ENCODE peak calls at places on chromosomes 16 and 17, in four cellular contexts. V is endothelial cell, Q is right lobe of liver, N is fibroblast of mammary gland. L is an unnamed sample.

GRCh38 chr16:57889960-57890751 is 80.8 kb downstream of the CNGB1 start:
- DNase-seq in V (no peak), Q (no peak), N (peak; percentile 64), L (no peak)

GRCh38 chr16:77234611-77235010 is 35.4 kb downstream of the SYCE1L start:
- DNase-seq in V (no peak), N (no peak), Q (no peak), L (peak; percentile 78)

GRCh38 chr16:78519896-78520295 is 420.4 kb downstream of the WWOX start:
- DNase-seq in V (no peak), Q (no peak), N (no peak), L (no peak)

GRCh38 chr16:81376880-81377279 is 62.1 kb downstream of the GAN start:
- DNase-seq in V (no peak), Q (no peak), N (peak; percentile 15), L (no peak)

GRCh38 chr16:67528222-67528869 is at the start of gene RIPOR1:
- DNase-seq in V (no peak), N (no peak), Q (peak; percentile 82), L (peak; percentile 68)

GRCh38 chr16:77589071-77589755 is 133.1 kb upstream of the NUDT7 start:
- DNase-seq in V (no peak), N (no peak), Q (no peak), L (no peak)

GRCh38 chr16:60553316-60553801 is 1482.9 kb downstream of the CDH8 start:
- DNase-seq in N (no peak), V (no peak), Q (no peak), L (no peak)

GRCh38 chr17:66040402-66040801 is 151.5 kb downstream of the CEP112 start:
- DNase-seq in N (no peak), Q (no peak), V (no peak), L (no peak)

GRCh38 chr16:11292076-11292748 is 11.1 kb upstream of the PRM1 start:
- DNase-seq in Q (no peak), V (no peak), N (no peak), L (no peak)

GRCh38 chr16:87854053-87854906 is 15.0 kb downstream of the SLC7A5 start:
- DNase-seq in V (no peak), N (no peak), Q (peak; percentile 71), L (peak; percentile 76)

GRCh38 chr17:82937411-82938371 is 97.9 kb upstream of the ZNF750 start:
- DNase-seq in V (no peak), N (no peak), Q (peak; percentile 14), L (no peak)

GRCh38 chr17:27049104-27049784 is 244.7 kb upstream of the WSB1 start:
- DNase-seq in V (no peak), Q (no peak), N (no peak), L (no peak)

GRCh38 chr17:66138120-66138519 is 53.8 kb downstream of the CEP112 start:
- DNase-seq in V (peak; percentile 3), Q (no peak), N (no peak), L (no peak)

GRCh38 chr16:78686601-78687000 is 587.1 kb downstream of the WWOX start:
- DNase-seq in Q (no peak), V (no peak), N (no peak), L (no peak)

GRCh38 chr16:69893086-69893485 is 58.0 kb upstream of the CLEC18A start:
- DNase-seq in Q (no peak), N (no peak), V (no peak), L (peak; percentile 9)

GRCh38 chr16:57735755-57736418 is at the start of gene KATNB1:
- DNase-seq in Q (no peak), V (no peak), N (peak; percentile 7), L (no peak)

GRCh38 chr16:66444049-66444481 is 17.0 kb downstream of the BEAN1 start:
- DNase-seq in N (no peak), Q (no peak), V (no peak), L (peak; percentile 33)

GRCh38 chr16:62665269-62665668 is 629.0 kb upstream of the CDH8 start:
- DNase-seq in V (no peak), Q (no peak), N (no peak), L (no peak)

GRCh38 chr17:7613769-7614421 is 802 bp downstream of the FXR2 start:
- DNase-seq in Q (no peak), V (no peak), N (peak; percentile 54), L (no peak)

GRCh38 chr17:50708050-50709000 is 611 bp upstream of the ANKRD40 start:
- DNase-seq in V (no peak), N (no peak), Q (no peak), L (no peak)

GRCh38 chr17:80029235-80029974 is 6.3 kb downstream of the TBC1D16 start:
- DNase-seq in N (peak; percentile 98), V (no peak), Q (peak; percentile 81), L (no peak)

GRCh38 chr16:58734459-58734787 is 307 bp upstream of the GOT2 start:
- DNase-seq in V (no peak), Q (no peak), N (no peak), L (no peak)

GRCh38 chr16:65660390-65660789 is 538.5 kb upstream of the CDH11 start:
- DNase-seq in Q (no peak), V (no peak), N (peak; percentile 84), L (no peak)

GRCh38 chr17:57534863-57535651 is 210.0 kb downstream of the CCDC182 start:
- DNase-seq in N (no peak), V (no peak), Q (no peak), L (peak; percentile 94)

GRCh38 chr17:35254107-35254802 is 11.4 kb downstream of the SLFN5 start:
- DNase-seq in Q (peak; percentile 42), V (peak; percentile 18), N (peak; percentile 99), L (no peak)

GRCh38 chr17:83142619-83143018 is 63.2 kb downstream of the METRNL start:
- DNase-seq in Q (no peak), N (no peak), V (no peak), L (no peak)

GRCh38 chr17:58808609-58809563 is 53.2 kb downstream of the PPM1E start:
- DNase-seq in V (no peak), N (no peak), Q (no peak), L (no peak)

GRCh38 chr16:66682271-66682670 is 14.3 kb downstream of the CMTM4 start:
- DNase-seq in N (no peak), V (no peak), Q (no peak), L (no peak)

GRCh38 chr16:3235856-3236669 is 1.1 kb upstream of the ZNF200 start:
- DNase-seq in V (peak; percentile 8), N (no peak), Q (peak; percentile 59), L (no peak)

GRCh38 chr16:70784692-70785317 is 16.2 kb downstream of the VAC14 start:
- DNase-seq in V (no peak), N (no peak), Q (no peak), L (no peak)

GRCh38 chr17:59804910-59805381 is 87.8 kb downstream of the TUBD1 start:
- DNase-seq in Q (no peak), V (no peak), N (peak; percentile 66), L (no peak)

GRCh38 chr17:19747829-19748806 is at the start of gene ALDH3A1:
- DNase-seq in N (no peak), Q (no peak), V (no peak), L (no peak)

GRCh38 chr16:75763250-75763649 is 37.0 kb upstream of the CPHXL start:
- DNase-seq in N (no peak), Q (no peak), V (no peak), L (no peak)